ENCODE peak calls at places on chromosome 21, in five cellular contexts. G is NCI-H2081; W is BJ; S is neuronal stem cell; K is activated CD4-positive, CD25-positive, alpha-beta regulatory T cell treated with anti-CD3 and anti-CD28 coated beads, Interleukin-2, amount 50 U/mL, for 72 hours. N is an unnamed sample.

GRCh38 chr21:46188226-46189212 is 4.3 kb upstream of the SPATC1L start:
- DNase-seq in K (no peak), G (peak; percentile 21), W (no peak), S (peak; percentile 56), N (peak; percentile 87)

GRCh38 chr21:42924433-42924751 is 1.0 kb downstream of the ERVH48-1 start:
- DNase-seq in K (no peak), S (no peak), G (no peak), W (no peak), N (no peak)

GRCh38 chr21:14900611-14901010 is 164.2 kb downstream of the NRIP1 start:
- DNase-seq in G (no peak), S (no peak), W (no peak), K (no peak), N (no peak)

GRCh38 chr21:23740463-23740862 is 1866.8 kb downstream of the MRPL39 start:
- DNase-seq in G (no peak), W (no peak), S (no peak), K (no peak), N (no peak)

GRCh38 chr21:41604583-41605041 is 96.7 kb upstream of the TMPRSS2 start:
- DNase-seq in S (no peak), K (no peak), G (no peak), W (no peak), N (no peak)

GRCh38 chr21:45154511-45155508 is 80.4 kb downstream of the ADARB1 start:
- DNase-seq in K (no peak), W (no peak), S (no peak), G (no peak), N (no peak)

GRCh38 chr21:40556442-40556968 is 290.5 kb downstream of the DSCAM start:
- DNase-seq in G (no peak), W (no peak), K (no peak), S (no peak), N (no peak)

GRCh38 chr21:45264919-45265515 is 22.7 kb downstream of the POFUT2 start:
- DNase-seq in K (peak; percentile 27), W (no peak), G (no peak), S (no peak), N (no peak)

N was measured in gastrocnemius medialis.